ENCODE peak calls at places on chromosomes 16 and 17, in eight cellular contexts. V, X, S, P, D, H, A and R are unnamed samples.

GRCh38 chr16:85556456-85557082 is 56.6 kb upstream of the GSE1 start:
- DNase-seq in D (peak; percentile 81), V (peak; percentile 45), A (peak; percentile 54), X (no peak), S (no peak), H (no peak), P (no peak), R (no peak)

GRCh38 chr17:73535746-73536145 is 108.5 kb downstream of the SDK2 start:
- DNase-seq in H (no peak), X (no peak), A (no peak), S (no peak), P (no peak), V (no peak), D (no peak), R (no peak)

GRCh38 chr17:68346448-68346847 is 55.2 kb downstream of the ARSG start:
- DNase-seq in V (no peak), A (no peak), D (peak; percentile 82), P (no peak), S (no peak), H (no peak), X (peak; percentile 26), R (no peak)

GRCh38 chr17:78019367-78019975 is 61.0 kb downstream of the TNRC6C start:
- DNase-seq in D (peak; percentile 31), S (no peak), H (peak; percentile 62), V (no peak), P (no peak), X (no peak), A (peak; percentile 42), R (peak; percentile 41)

GRCh38 chr17:42536372-42537155 is 523 bp downstream of the NAGLU start:
- DNase-seq in A (peak; percentile 80), H (peak; percentile 78), S (no peak), X (peak; percentile 60), D (peak; percentile 76), P (peak; percentile 81), V (peak; percentile 78), R (peak; percentile 92)

GRCh38 chr17:40547079-40547784 is 18.0 kb downstream of the CCR7 start:
- DNase-seq in A (peak; percentile 96), X (no peak), V (no peak), S (no peak), H (no peak), P (peak; percentile 2), D (peak; percentile 70), R (no peak)

GRCh38 chr16:2170587-2171435 is 15.2 kb downstream of the TRAF7 start:
- DNase-seq in A (no peak), H (no peak), S (no peak), V (no peak), P (no peak), X (no peak), D (no peak), R (no peak)

GRCh38 chr16:46428108-46429061 is 192.8 kb downstream of the SHCBP1 start:
- DNase-seq in V (no peak), P (no peak), X (no peak), D (no peak), S (no peak), A (no peak), H (no peak), R (no peak)

GRCh38 chr17:70775667-70776066 is 606.3 kb downstream of the KCNJ2 start:
- DNase-seq in S (no peak), P (no peak), V (no peak), H (no peak), X (no peak), D (no peak), A (peak; percentile 18), R (no peak)

GRCh38 chr17:45997624-45998023 is 1.4 kb upstream of the STH start:
- DNase-seq in V (no peak), H (peak; percentile 59), S (no peak), D (no peak), P (no peak), A (no peak), X (no peak), R (no peak)

GRCh38 chr17:61486135-61487120 is 34.2 kb downstream of the TBX4 start:
- DNase-seq in S (no peak), D (no peak), X (no peak), A (no peak), P (no peak), V (peak; percentile 78), H (no peak), R (no peak)

GRCh38 chr16:49748322-49748721 is 107.6 kb downstream of the ZNF423 start:
- DNase-seq in S (no peak), V (no peak), A (peak; percentile 94), H (no peak), P (no peak), X (no peak), D (no peak), R (no peak)

GRCh38 chr16:54291107-54291980 is 4.8 kb upstream of the IRX3 start:
- DNase-seq in V (no peak), X (no peak), A (no peak), D (no peak), S (no peak), P (no peak), H (no peak), R (no peak)

GRCh38 chr17:6495450-6496115 is 51.3 kb downstream of the PIMREG start:
- DNase-seq in V (no peak), X (no peak), P (no peak), S (no peak), D (no peak), H (no peak), A (no peak), R (no peak)

GRCh38 chr17:61174310-61174709 is 225.3 kb upstream of the TBX2 start:
- DNase-seq in A (no peak), V (no peak), X (no peak), H (no peak), P (no peak), D (no peak), S (no peak), R (no peak)

GRCh38 chr17:8117980-8118768 is at the start of gene ALOXE3:
- DNase-seq in X (no peak), P (no peak), D (peak; percentile 40), S (no peak), A (peak; percentile 30), V (no peak), H (peak; percentile 64), R (no peak)

GRCh38 chr17:1272701-1273100 is 2.5 kb downstream of the BHLHA9 start:
- DNase-seq in A (no peak), S (no peak), D (no peak), H (no peak), X (no peak), P (no peak), V (no peak), R (no peak)

GRCh38 chr17:27315796-27316465 is 22.0 kb downstream of the WSB1 start:
- DNase-seq in V (no peak), D (no peak), A (no peak), P (no peak), H (no peak), X (no peak), S (no peak), R (no peak)

GRCh38 chr17:50943575-50943933 is 77.4 kb upstream of the TOB1 start:
- DNase-seq in S (no peak), V (no peak), D (no peak), P (no peak), X (no peak), A (no peak), H (no peak), R (no peak)

GRCh38 chr17:74485012-74485743 is 18.7 kb downstream of the CD300A start:
- DNase-seq in S (no peak), A (no peak), H (no peak), P (no peak), X (no peak), V (no peak), D (no peak), R (no peak)

GRCh38 chr17:68437979-68438877 is 19.1 kb downstream of the WIPI1 start:
- DNase-seq in S (no peak), V (no peak), X (no peak), H (peak; percentile 47), P (no peak), D (peak; percentile 48), A (no peak), R (no peak)

GRCh38 chr16:4945560-4946502 is 8.9 kb upstream of the PPL start:
- DNase-seq in X (no peak), H (no peak), D (no peak), S (no peak), P (no peak), A (no peak), V (no peak), R (peak; percentile 20)

GRCh38 chr17:12318614-12319266 is 298.1 kb downstream of the MAP2K4 start:
- DNase-seq in P (no peak), X (no peak), H (peak; percentile 51), D (no peak), S (no peak), V (no peak), A (no peak), R (peak; percentile 21)

GRCh38 chr17:6241996-6242395 is 171.8 kb downstream of the WSCD1 start:
- DNase-seq in V (no peak), A (no peak), X (no peak), P (no peak), S (no peak), D (no peak), H (no peak), R (no peak)

GRCh38 chr16:20020976-20021375 is 52.7 kb downstream of the GPR139 start:
- DNase-seq in D (no peak), P (no peak), H (no peak), X (no peak), V (no peak), A (no peak), S (no peak), R (no peak)

GRCh38 chr17:38908676-38909181 is 16.7 kb upstream of the LASP1NB start:
- DNase-seq in X (no peak), D (no peak), P (no peak), V (no peak), S (no peak), A (no peak), H (no peak), R (no peak)

GRCh38 chr17:19237389-19238166 is 412 bp downstream of the EPN2 start:
- DNase-seq in P (no peak), A (peak; percentile 50), H (no peak), D (peak; percentile 59), X (peak; percentile 18), S (no peak), V (peak; percentile 24), R (no peak)

GRCh38 chr16:79599256-79599836 is 1.2 kb downstream of the MAF start:
- DNase-seq in D (peak; percentile 37), X (peak; percentile 18), S (no peak), V (no peak), A (no peak), H (no peak), P (peak; percentile 21), R (no peak)

GRCh38 chr17:35295686-35296085 is 52.8 kb downstream of the SLFN5 start:
- DNase-seq in H (no peak), X (no peak), S (no peak), V (no peak), A (no peak), D (no peak), P (no peak), R (no peak)

GRCh38 chr17:45147102-45147580 is 1.1 kb upstream of the HEXIM1 start:
- DNase-seq in X (no peak), D (peak; percentile 86), V (peak; percentile 68), S (no peak), A (peak; percentile 76), H (peak; percentile 62), P (no peak), R (no peak)

GRCh38 chr17:75289832-75290337 is 652 bp upstream of the SLC25A19 start:
- DNase-seq in D (peak; percentile 82), V (no peak), X (peak; percentile 46), S (no peak), H (peak; percentile 60), A (no peak), P (peak; percentile 48), R (peak; percentile 53)

GRCh38 chr17:73901661-73902415 is 257.6 kb upstream of the SDK2 start:
- DNase-seq in V (no peak), H (no peak), P (no peak), D (peak; percentile 7), X (no peak), A (no peak), S (no peak), R (no peak)

GRCh38 chr17:36657763-36658490 is 56.5 kb downstream of the MRM1 start:
- DNase-seq in H (no peak), A (no peak), D (peak; percentile 25), S (no peak), V (peak; percentile 41), X (no peak), P (no peak), R (no peak)

GRCh38 chr16:10941127-10941933 is 938 bp downstream of the DEXI start:
- DNase-seq in X (no peak), S (no peak), V (no peak), D (no peak), P (no peak), H (no peak), A (no peak), R (no peak)